ENCODE peak calls at places on chromosomes 2 and 18, in eight cellular contexts. T is heart left ventricle; O is HT1080; U is pons; H is germinal center; R is B cell; W is CD4-positive, CD25-positive, alpha-beta regulatory T cell; A is A673. M is an unnamed sample.

GRCh38 chr2:105496271-105496670 is 97.4 kb upstream of the FHL2 start:
- DNase-seq in A (no peak), W (no peak), U (no peak), T (peak; percentile 39), O (no peak), H (no peak), R (no peak), M (no peak)

GRCh38 chr2:205684871-205685313 is 2.6 kb downstream of the NRP2 start:
- DNase-seq in R (no peak), H (no peak), W (no peak), A (no peak), U (no peak), T (no peak), O (peak; percentile 63), M (no peak)

GRCh38 chr2:223950448-223951347 is 5.6 kb upstream of the WDFY1 start:
- DNase-seq in A (no peak), W (no peak), O (no peak), H (peak; percentile 19), U (no peak), T (no peak), R (no peak), M (no peak)

GRCh38 chr2:62604336-62604735 is 98.3 kb upstream of the TMEM17 start:
- DNase-seq in T (no peak), H (no peak), R (no peak), U (no peak), O (peak; percentile 39), A (no peak), W (no peak), M (no peak)

GRCh38 chr18:7514796-7515440 is 52.2 kb upstream of the PTPRM start:
- DNase-seq in T (no peak), W (no peak), R (no peak), A (no peak), U (no peak), H (no peak), O (peak; percentile 32), M (no peak)

GRCh38 chr2:64018715-64019082 is 529 bp downstream of the VPS54 start:
- DNase-seq in W (no peak), H (peak; percentile 49), O (peak; percentile 58), A (peak; percentile 51), R (no peak), T (peak; percentile 62), U (no peak), M (no peak)

GRCh38 chr2:158586491-158586890 is 129.7 kb downstream of the PKP4 start:
- DNase-seq in U (no peak), W (no peak), O (no peak), T (no peak), R (no peak), H (no peak), A (no peak), M (peak; percentile 66)

GRCh38 chr2:101518470-101519172 is 43.7 kb upstream of the RFX8 start:
- DNase-seq in T (peak; percentile 63), W (no peak), H (no peak), U (peak; percentile 90), O (peak; percentile 68), A (peak; percentile 60), R (no peak), M (no peak)

GRCh38 chr18:66473882-66474281 is 130.0 kb downstream of the CDH19 start:
- DNase-seq in T (no peak), W (no peak), O (no peak), H (no peak), A (no peak), R (no peak), U (no peak), M (no peak)